ENCODE peak calls at places on chromosomes 2 and 18, in four cellular contexts. Z, J, H and S are unnamed samples.

GRCh38 chr2:127659408-127660290 is 13.7 kb downstream of the GPR17 start:
- DNase-seq in J (peak; percentile 66), Z (no peak), H (no peak), S (no peak)

GRCh38 chr2:224347181-224348051 is 54.5 kb downstream of the FAM124B start:
- DNase-seq in Z (no peak), H (peak; percentile 33), J (no peak), S (no peak)

GRCh38 chr2:177078416-177078815 is 134.2 kb upstream of the HNRNPA3 start:
- DNase-seq in H (peak; percentile 5), Z (no peak), J (peak; percentile 5), S (no peak)

GRCh38 chr2:65969161-65969560 is 465.8 kb upstream of the MEIS1 start:
- DNase-seq in J (no peak), H (no peak), Z (no peak), S (no peak)

GRCh38 chr2:126774761-126775160 is 118.8 kb downstream of the GYPC start:
- DNase-seq in J (no peak), H (no peak), Z (no peak), S (no peak)

GRCh38 chr2:25587361-25587760 is 86.0 kb downstream of the DTNB start:
- DNase-seq in H (peak; percentile 32), Z (no peak), J (peak; percentile 19), S (no peak)

GRCh38 chr2:45469314-45470099 is 141.6 kb downstream of the SRBD1 start:
- DNase-seq in H (no peak), Z (no peak), J (peak; percentile 52), S (no peak)

GRCh38 chr18:2988041-2988794 is 24.7 kb downstream of the LPIN2 start:
- DNase-seq in H (peak; percentile 73), Z (no peak), J (peak; percentile 75), S (no peak)

GRCh38 chr2:12896283-12897014 is 179.7 kb downstream of the TRIB2 start:
- DNase-seq in H (no peak), Z (no peak), J (no peak), S (no peak)

GRCh38 chr2:221124542-221125235 is 447.4 kb downstream of the EPHA4 start:
- DNase-seq in J (no peak), Z (peak; percentile 82), H (peak; percentile 5), S (no peak)

GRCh38 chr18:46067431-46068007 is 4.5 kb downstream of the PSTPIP2 start:
- DNase-seq in Z (no peak), H (no peak), J (peak; percentile 22), S (no peak)

GRCh38 chr2:49113046-49113445 is 41.3 kb downstream of the FSHR start:
- DNase-seq in H (no peak), J (no peak), Z (no peak), S (no peak)

GRCh38 chr2:53770264-53770663 is 2.7 kb downstream of the CHAC2 start:
- DNase-seq in Z (no peak), H (no peak), J (no peak), S (no peak)